ENCODE peak calls at places on chromosomes 16 and 17, in five cellular contexts. One of them, this sample, is unnamed.

GRCh38 chr17:7803981-7804380 is 30.0 kb upstream of the KDM6B start:
- DNase-seq in kidney glomerular epithelial cell: no peak
- DNase-seq in AG08395: no peak
- DNase-seq in NCI-H2081: no peak
- DNase-seq in hepatocyte: no peak
- DNase-seq in this sample: peak

GRCh38 chr16:81623365-81624102 is 155.6 kb upstream of the PLCG2 start:
- DNase-seq in kidney glomerular epithelial cell: peak
- DNase-seq in AG08395: peak
- DNase-seq in NCI-H2081: peak
- DNase-seq in hepatocyte: peak
- DNase-seq in this sample: peak

GRCh38 chr16:48197294-48197693 is 41.5 kb upstream of the ABCC12 start:
- DNase-seq in kidney glomerular epithelial cell: no peak
- DNase-seq in AG08395: no peak
- DNase-seq in NCI-H2081: no peak
- DNase-seq in hepatocyte: no peak
- DNase-seq in this sample: no peak

GRCh38 chr16:85446846-85447656 is 166.1 kb upstream of the GSE1 start:
- DNase-seq in kidney glomerular epithelial cell: no peak
- DNase-seq in AG08395: no peak
- DNase-seq in NCI-H2081: peak
- DNase-seq in hepatocyte: no peak
- DNase-seq in this sample: peak

GRCh38 chr16:88062341-88062861 is 111.2 kb downstream of the BANP start:
- DNase-seq in kidney glomerular epithelial cell: peak
- DNase-seq in AG08395: peak
- DNase-seq in NCI-H2081: no peak
- DNase-seq in hepatocyte: peak
- DNase-seq in this sample: no peak

GRCh38 chr17:45131616-45132301 is 556 bp downstream of the PLCD3 start:
- DNase-seq in kidney glomerular epithelial cell: no peak
- DNase-seq in AG08395: no peak
- DNase-seq in NCI-H2081: no peak
- DNase-seq in hepatocyte: peak
- DNase-seq in this sample: no peak

GRCh38 chr16:54647731-54648221 is 282.9 kb upstream of the IRX5 start:
- DNase-seq in kidney glomerular epithelial cell: no peak
- DNase-seq in AG08395: no peak
- DNase-seq in NCI-H2081: peak
- DNase-seq in hepatocyte: no peak
- DNase-seq in this sample: no peak

GRCh38 chr17:72152392-72152727 is 31.5 kb downstream of the SOX9 start:
- DNase-seq in kidney glomerular epithelial cell: no peak
- DNase-seq in AG08395: peak
- DNase-seq in NCI-H2081: no peak
- DNase-seq in hepatocyte: no peak
- DNase-seq in this sample: no peak

GRCh38 chr16:5036228-5037156 is 2.8 kb upstream of the NAGPA start:
- DNase-seq in kidney glomerular epithelial cell: no peak
- DNase-seq in AG08395: no peak
- DNase-seq in NCI-H2081: no peak
- DNase-seq in hepatocyte: no peak
- DNase-seq in this sample: no peak

GRCh38 chr16:9364721-9365693 is 273.6 kb downstream of the HAPSTR1 start:
- DNase-seq in kidney glomerular epithelial cell: no peak
- DNase-seq in AG08395: no peak
- DNase-seq in NCI-H2081: no peak
- DNase-seq in hepatocyte: peak
- DNase-seq in this sample: no peak

GRCh38 chr17:40675905-40676304 is 10.9 kb upstream of the KRT222 start:
- DNase-seq in kidney glomerular epithelial cell: no peak
- DNase-seq in AG08395: no peak
- DNase-seq in NCI-H2081: no peak
- DNase-seq in hepatocyte: no peak
- DNase-seq in this sample: no peak

GRCh38 chr17:19716108-19717030 is at the start of gene SLC47A2:
- DNase-seq in kidney glomerular epithelial cell: peak
- DNase-seq in AG08395: no peak
- DNase-seq in NCI-H2081: no peak
- DNase-seq in hepatocyte: no peak
- DNase-seq in this sample: no peak

GRCh38 chr16:64047878-64048277 is 1074.0 kb downstream of the CDH11 start:
- DNase-seq in kidney glomerular epithelial cell: no peak
- DNase-seq in AG08395: no peak
- DNase-seq in NCI-H2081: no peak
- DNase-seq in hepatocyte: no peak
- DNase-seq in this sample: no peak

GRCh38 chr17:60901222-60901621 is 223.6 kb downstream of the BCAS3 start:
- DNase-seq in kidney glomerular epithelial cell: no peak
- DNase-seq in AG08395: no peak
- DNase-seq in NCI-H2081: no peak
- DNase-seq in hepatocyte: no peak
- DNase-seq in this sample: no peak

GRCh38 chr17:50708050-50709000 is 611 bp upstream of the ANKRD40 start:
- DNase-seq in kidney glomerular epithelial cell: no peak
- DNase-seq in AG08395: no peak
- DNase-seq in NCI-H2081: peak
- DNase-seq in hepatocyte: no peak
- DNase-seq in this sample: peak

GRCh38 chr16:81259916-81260315 is 21.4 kb downstream of the BCO1 start:
- DNase-seq in kidney glomerular epithelial cell: no peak
- DNase-seq in AG08395: no peak
- DNase-seq in NCI-H2081: no peak
- DNase-seq in hepatocyte: no peak
- DNase-seq in this sample: no peak

GRCh38 chr16:50593410-50594139 is 45.4 kb downstream of the NKD1 start:
- DNase-seq in kidney glomerular epithelial cell: no peak
- DNase-seq in AG08395: no peak
- DNase-seq in NCI-H2081: no peak
- DNase-seq in hepatocyte: no peak
- DNase-seq in this sample: no peak

GRCh38 chr17:47862621-47863440 is 11.9 kb upstream of the SP6 start:
- DNase-seq in kidney glomerular epithelial cell: peak
- DNase-seq in AG08395: peak
- DNase-seq in NCI-H2081: peak
- DNase-seq in hepatocyte: no peak
- DNase-seq in this sample: peak

GRCh38 chr16:75080205-75081029 is 36.2 kb downstream of the LDHD start:
- DNase-seq in kidney glomerular epithelial cell: peak
- DNase-seq in AG08395: peak
- DNase-seq in NCI-H2081: no peak
- DNase-seq in hepatocyte: no peak
- DNase-seq in this sample: no peak

GRCh38 chr17:16919663-16920627 is 52.0 kb downstream of the TNFRSF13B start:
- DNase-seq in kidney glomerular epithelial cell: no peak
- DNase-seq in AG08395: no peak
- DNase-seq in NCI-H2081: no peak
- DNase-seq in hepatocyte: no peak
- DNase-seq in this sample: no peak

GRCh38 chr17:19461139-19461538 is 50.1 kb downstream of the RNF112 start:
- DNase-seq in kidney glomerular epithelial cell: no peak
- DNase-seq in AG08395: no peak
- DNase-seq in NCI-H2081: no peak
- DNase-seq in hepatocyte: no peak
- DNase-seq in this sample: peak

GRCh38 chr17:46943511-46944393 is 20.8 kb downstream of the GOSR2 start:
- DNase-seq in kidney glomerular epithelial cell: peak
- DNase-seq in AG08395: peak
- DNase-seq in NCI-H2081: no peak
- DNase-seq in hepatocyte: peak
- DNase-seq in this sample: peak

GRCh38 chr16:84454611-84455010 is 49.8 kb downstream of the MEAK7 start:
- DNase-seq in kidney glomerular epithelial cell: no peak
- DNase-seq in AG08395: no peak
- DNase-seq in NCI-H2081: no peak
- DNase-seq in hepatocyte: no peak
- DNase-seq in this sample: no peak

GRCh38 chr17:3974138-3974687 is 10.0 kb upstream of the ATP2A3 start:
- DNase-seq in kidney glomerular epithelial cell: no peak
- DNase-seq in AG08395: no peak
- DNase-seq in NCI-H2081: no peak
- DNase-seq in hepatocyte: no peak
- DNase-seq in this sample: no peak

GRCh38 chr17:74521701-74522201 is 9.5 kb downstream of the CD300LB start:
- DNase-seq in kidney glomerular epithelial cell: no peak
- DNase-seq in AG08395: no peak
- DNase-seq in NCI-H2081: no peak
- DNase-seq in hepatocyte: no peak
- DNase-seq in this sample: no peak

GRCh38 chr17:76541739-76542450 is 2.1 kb downstream of the PRCD start:
- DNase-seq in kidney glomerular epithelial cell: no peak
- DNase-seq in AG08395: no peak
- DNase-seq in NCI-H2081: no peak
- DNase-seq in hepatocyte: no peak
- DNase-seq in this sample: no peak

GRCh38 chr17:78883533-78884131 is 19.4 kb downstream of the CEP295NL start:
- DNase-seq in kidney glomerular epithelial cell: peak
- DNase-seq in AG08395: peak
- DNase-seq in NCI-H2081: peak
- DNase-seq in hepatocyte: peak
- DNase-seq in this sample: no peak

GRCh38 chr17:75845933-75846700 is 1.9 kb upstream of the UNC13D start:
- DNase-seq in kidney glomerular epithelial cell: no peak
- DNase-seq in AG08395: no peak
- DNase-seq in NCI-H2081: no peak
- DNase-seq in hepatocyte: no peak
- DNase-seq in this sample: no peak

GRCh38 chr17:40351185-40352043 is 13.1 kb downstream of the GJD3 start:
- DNase-seq in kidney glomerular epithelial cell: no peak
- DNase-seq in AG08395: no peak
- DNase-seq in NCI-H2081: peak
- DNase-seq in hepatocyte: peak
- DNase-seq in this sample: no peak

GRCh38 chr17:46868689-46869187 is 17.4 kb downstream of the WNT9B start:
- DNase-seq in kidney glomerular epithelial cell: no peak
- DNase-seq in AG08395: no peak
- DNase-seq in NCI-H2081: no peak
- DNase-seq in hepatocyte: no peak
- DNase-seq in this sample: no peak

GRCh38 chr17:46273541-46274236 is 21.2 kb upstream of the LRRC37A start:
- DNase-seq in kidney glomerular epithelial cell: no peak
- DNase-seq in AG08395: no peak
- DNase-seq in NCI-H2081: no peak
- DNase-seq in hepatocyte: no peak
- DNase-seq in this sample: no peak

GRCh38 chr17:70089513-70090148 is 14.6 kb downstream of the KCNJ16 start:
- DNase-seq in kidney glomerular epithelial cell: no peak
- DNase-seq in AG08395: no peak
- DNase-seq in NCI-H2081: peak
- DNase-seq in hepatocyte: peak
- DNase-seq in this sample: peak

GRCh38 chr17:2122641-2123302 is 67.9 kb downstream of the HIC1 start:
- DNase-seq in kidney glomerular epithelial cell: no peak
- DNase-seq in AG08395: no peak
- DNase-seq in NCI-H2081: peak
- DNase-seq in hepatocyte: peak
- DNase-seq in this sample: no peak

GRCh38 chr16:1983544-1984346 is at the start of gene GFER:
- DNase-seq in kidney glomerular epithelial cell: peak
- DNase-seq in AG08395: peak
- DNase-seq in NCI-H2081: peak
- DNase-seq in hepatocyte: peak
- DNase-seq in this sample: peak

GRCh38 chr16:78331749-78332148 is 232.3 kb downstream of the WWOX start:
- DNase-seq in kidney glomerular epithelial cell: no peak
- DNase-seq in AG08395: no peak
- DNase-seq in NCI-H2081: no peak
- DNase-seq in hepatocyte: no peak
- DNase-seq in this sample: no peak

GRCh38 chr16:49075709-49076108 is 205.9 kb downstream of the CBLN1 start:
- DNase-seq in kidney glomerular epithelial cell: no peak
- DNase-seq in AG08395: no peak
- DNase-seq in NCI-H2081: no peak
- DNase-seq in hepatocyte: no peak
- DNase-seq in this sample: no peak

GRCh38 chr17:44956998-44957981 is 9.7 kb upstream of the KIF18B start:
- DNase-seq in kidney glomerular epithelial cell: no peak
- DNase-seq in AG08395: no peak
- DNase-seq in NCI-H2081: no peak
- DNase-seq in hepatocyte: no peak
- DNase-seq in this sample: peak

GRCh38 chr16:85306793-85307551 is 194.7 kb upstream of the CIBAR2 start:
- DNase-seq in kidney glomerular epithelial cell: no peak
- DNase-seq in AG08395: no peak
- DNase-seq in NCI-H2081: no peak
- DNase-seq in hepatocyte: no peak
- DNase-seq in this sample: no peak